ENCODE peak calls at places on chromosomes 6 and 20, in four cellular contexts. V, S, O and A are unnamed samples.

GRCh38 chr20:7859371-7859802 is 80.9 kb downstream of the HAO1 start:
- DNase-seq in V (no peak), S (no peak), O (peak), A (peak)

GRCh38 chr20:52150440-52151258 is 40.9 kb downstream of the ZFP64 start:
- DNase-seq in V (no peak), S (no peak), O (peak), A (peak)

GRCh38 chr6:29502181-29502580 is 14.4 kb upstream of the MAS1L start:
- DNase-seq in V (no peak), S (no peak), O (no peak), A (no peak)

GRCh38 chr6:127554435-127555006 is 22.5 kb upstream of the C6orf58 start:
- DNase-seq in V (no peak), S (no peak), O (peak), A (peak)

GRCh38 chr6:14997507-14997906 is 248.4 kb upstream of the JARID2 start:
- DNase-seq in V (no peak), S (no peak), O (no peak), A (no peak)

GRCh38 chr6:136771306-136771705 is 21.0 kb downstream of the MAP3K5 start:
- DNase-seq in V (no peak), S (no peak), O (no peak), A (no peak)

GRCh38 chr6:42520786-42521607 is 42.8 kb upstream of the UBR2 start:
- DNase-seq in V (no peak), S (no peak), O (no peak), A (no peak)

GRCh38 chr6:155261146-155261900 is 2.5 kb upstream of the CLDN20 start:
- DNase-seq in V (no peak), S (no peak), O (no peak), A (peak)

GRCh38 chr6:168530653-168531071 is 89.7 kb downstream of the SMOC2 start:
- DNase-seq in V (no peak), S (no peak), O (no peak), A (no peak)

GRCh38 chr6:144285798-144286502 is 815 bp downstream of the UTRN start:
- DNase-seq in V (peak), S (peak), O (peak), A (peak)

GRCh38 chr6:56538851-56539250 is 103.8 kb downstream of the DST start:
- DNase-seq in V (no peak), S (no peak), O (no peak), A (no peak)

GRCh38 chr6:162198072-162198471 is 529.5 kb downstream of the PRKN start:
- DNase-seq in V (no peak), S (no peak), O (no peak), A (no peak)

GRCh38 chr6:137342607-137343186 is 123.5 kb upstream of the IFNGR1 start:
- DNase-seq in V (no peak), S (no peak), O (no peak), A (no peak)

GRCh38 chr20:50744143-50744792 is 12.9 kb downstream of the PARD6B start:
- DNase-seq in V (peak), S (peak), O (peak), A (peak)

GRCh38 chr6:53641348-53641747 is 24.2 kb downstream of the KLHL31 start:
- DNase-seq in V (no peak), S (no peak), O (no peak), A (no peak)

GRCh38 chr20:9807176-9807575 is 31.7 kb downstream of the PAK5 start:
- DNase-seq in V (no peak), S (no peak), O (no peak), A (no peak)

GRCh38 chr20:24134284-24134683 is 145.7 kb upstream of the GGTLC1 start:
- DNase-seq in V (no peak), S (no peak), O (no peak), A (no peak)

GRCh38 chr6:71386215-71386614 is 97.6 kb downstream of the OGFRL1 start:
- DNase-seq in V (no peak), S (no peak), O (peak), A (no peak)

GRCh38 chr20:16587066-16587465 is 13.8 kb upstream of the KIF16B start:
- DNase-seq in V (no peak), S (no peak), O (no peak), A (no peak)

GRCh38 chr6:25360611-25361010 is 81.4 kb downstream of the CARMIL1 start:
- DNase-seq in V (no peak), S (no peak), O (no peak), A (no peak)

GRCh38 chr20:33250666-33251065 is 14.9 kb downstream of the BPIFA1 start:
- DNase-seq in V (no peak), S (no peak), O (no peak), A (no peak)

GRCh38 chr6:123380257-123380656 is 256.5 kb downstream of the TRDN start:
- DNase-seq in V (no peak), S (no peak), O (peak), A (no peak)

GRCh38 chr20:59388402-59388801 is 88.0 kb downstream of the EDN3 start:
- DNase-seq in V (no peak), S (no peak), O (no peak), A (no peak)

GRCh38 chr6:44022296-44022661 is 105.0 kb downstream of the MRPL14 start:
- DNase-seq in V (no peak), S (no peak), O (peak), A (no peak)

GRCh38 chr6:6851059-6851658 is 256.6 kb upstream of the RREB1 start:
- DNase-seq in V (peak), S (no peak), O (peak), A (peak)

GRCh38 chr6:13613029-13613594 is 2.0 kb upstream of the NOL7 start:
- DNase-seq in V (no peak), S (no peak), O (no peak), A (no peak)

GRCh38 chr6:63584125-63584514 is 11.8 kb downstream of the LOC128125822 start:
- DNase-seq in V (no peak), S (no peak), O (no peak), A (no peak)
- TF ChIP-seq POLR2A in V (no peak), S (no peak), O (peak), A (no peak)

GRCh38 chr20:47358672-47359532 is 2.4 kb upstream of the ZMYND8 start:
- DNase-seq in V (peak), S (no peak), O (peak), A (peak)
- TF ChIP-seq POLR2A in V (peak), S (peak), O (peak), A (peak)

GRCh38 chr6:31680841-31681671 is at the start of gene LY6G5C:
- DNase-seq in V (peak), S (peak), O (peak), A (peak)
- TF ChIP-seq POLR2A in V (peak), S (no peak), O (peak), A (no peak)

GRCh38 chr6:166624275-166624674 is 2.8 kb downstream of the RPS6KA2 start:
- DNase-seq in V (no peak), S (no peak), O (peak), A (no peak)
- TF ChIP-seq POLR2A in V (no peak), S (no peak), O (no peak), A (no peak)

GRCh38 chr6:148509789-148510581 is 167.3 kb downstream of the SASH1 start:
- DNase-seq in V (peak), S (no peak), O (peak), A (no peak)
- TF ChIP-seq POLR2A in V (peak), S (peak), O (no peak), A (no peak)

GRCh38 chr6:125918681-125919566 is 37.6 kb upstream of the HINT3 start:
- DNase-seq in V (peak), S (no peak), O (peak), A (peak)
- TF ChIP-seq POLR2A in V (peak), S (no peak), O (no peak), A (peak)